ENCODE peak calls at places on chromosomes 12 and 14, in six cellular contexts. O, V, M, Y, D and B are unnamed samples.

GRCh38 chr12:69688496-69689427 is 10.3 kb downstream of the BEST3 start:
- DNase-seq in O (peak), V (no peak), M (no peak), Y (no peak), D (peak), B (no peak)

GRCh38 chr14:103140316-103141109 is 17.3 kb downstream of the TNFAIP2 start:
- DNase-seq in O (peak), V (no peak), M (no peak), Y (peak), D (no peak), B (peak)

GRCh38 chr12:57695770-57696432 is 2.0 kb downstream of the OS9 start:
- DNase-seq in O (no peak), V (no peak), M (no peak), Y (no peak), D (no peak), B (no peak)

GRCh38 chr12:6492838-6493579 is at the start of gene MRPL51:
- DNase-seq in O (peak), V (peak), M (peak), Y (peak), D (peak), B (peak)

GRCh38 chr14:37422748-37423147 is 172.3 kb downstream of the FOXA1 start:
- DNase-seq in O (no peak), V (no peak), M (no peak), Y (no peak), D (no peak), B (no peak)

GRCh38 chr14:84064296-84064695 is 1465.6 kb upstream of the FLRT2 start:
- DNase-seq in O (no peak), V (no peak), M (no peak), Y (no peak), D (no peak), B (no peak)

GRCh38 chr12:106133136-106134087 is 5.3 kb downstream of the NUAK1 start:
- DNase-seq in O (no peak), V (no peak), M (no peak), Y (no peak), D (peak), B (no peak)

GRCh38 chr14:100709252-100709955 is 17.3 kb upstream of the DLK1 start:
- DNase-seq in O (no peak), V (no peak), M (peak), Y (no peak), D (no peak), B (no peak)

GRCh38 chr14:33932526-33933292 is 18.2 kb downstream of the EGLN3 start:
- DNase-seq in O (no peak), V (no peak), M (no peak), Y (no peak), D (no peak), B (no peak)

GRCh38 chr12:113464852-113465719 is 6.6 kb downstream of the LHX5 start:
- DNase-seq in O (no peak), V (no peak), M (no peak), Y (no peak), D (no peak), B (no peak)

GRCh38 chr12:127810026-127810425 is 456.9 kb upstream of the TMEM132C start:
- DNase-seq in O (no peak), V (no peak), M (no peak), Y (no peak), D (peak), B (peak)

GRCh38 chr12:65670775-65671174 is 153.5 kb upstream of the HMGA2 start:
- DNase-seq in O (no peak), V (no peak), M (no peak), Y (no peak), D (peak), B (peak)

GRCh38 chr12:123490089-123490488 is 32.1 kb downstream of the SNRNP35 start:
- DNase-seq in O (no peak), V (no peak), M (no peak), Y (no peak), D (no peak), B (no peak)

GRCh38 chr12:93785262-93786010 is 108.3 kb downstream of the CRADD start:
- DNase-seq in O (no peak), V (peak), M (peak), Y (no peak), D (peak), B (no peak)

GRCh38 chr12:125684968-125685790 is 619.9 kb downstream of the AACS start:
- DNase-seq in O (no peak), V (no peak), M (no peak), Y (no peak), D (no peak), B (no peak)

GRCh38 chr12:72264548-72265175 is 7.5 kb upstream of the TRHDE start:
- DNase-seq in O (peak), V (no peak), M (no peak), Y (no peak), D (peak), B (peak)

GRCh38 chr14:104749111-104749649 is 3.8 kb upstream of the SIVA1 start:
- DNase-seq in O (no peak), V (no peak), M (no peak), Y (no peak), D (peak), B (no peak)

GRCh38 chr12:121796855-121797751 is 3.6 kb upstream of the RHOF start:
- DNase-seq in O (no peak), V (no peak), M (no peak), Y (peak), D (no peak), B (peak)

GRCh38 chr12:43277630-43278267 is 274.3 kb downstream of the ADAMTS20 start:
- DNase-seq in O (no peak), V (no peak), M (no peak), Y (no peak), D (peak), B (no peak)

GRCh38 chr12:96698521-96698920 is 208.5 kb upstream of the NEDD1 start:
- DNase-seq in O (peak), V (no peak), M (no peak), Y (no peak), D (no peak), B (no peak)

GRCh38 chr14:39441805-39442204 is 9.6 kb upstream of the FBXO33 start:
- DNase-seq in O (no peak), V (no peak), M (no peak), Y (no peak), D (no peak), B (no peak)

GRCh38 chr12:12461923-12462315 is 100.7 kb downstream of the DUSP16 start:
- DNase-seq in O (no peak), V (no peak), M (peak), Y (no peak), D (no peak), B (no peak)

GRCh38 chr12:81461163-81461562 is 298.0 kb downstream of the PPFIA2 start:
- DNase-seq in O (peak), V (no peak), M (no peak), Y (no peak), D (no peak), B (peak)

GRCh38 chr12:92619730-92620684 is 82.8 kb upstream of the PLEKHG7 start:
- DNase-seq in O (no peak), V (no peak), M (no peak), Y (no peak), D (peak), B (no peak)

GRCh38 chr14:104389326-104390220 is 190.0 kb upstream of the C14orf180 start:
- DNase-seq in O (peak), V (peak), M (peak), Y (no peak), D (no peak), B (no peak)

GRCh38 chr12:98870521-98870920 is 225.4 kb downstream of the APAF1 start:
- DNase-seq in O (no peak), V (no peak), M (no peak), Y (peak), D (no peak), B (no peak)

GRCh38 chr12:124415064-124415463 is 120.2 kb downstream of the RFLNA start:
- DNase-seq in O (no peak), V (no peak), M (no peak), Y (no peak), D (no peak), B (no peak)

GRCh38 chr14:105322791-105323556 is 8.4 kb downstream of the PACS2 start:
- DNase-seq in O (no peak), V (no peak), M (no peak), Y (no peak), D (no peak), B (no peak)

GRCh38 chr14:69043598-69044267 is 64.6 kb upstream of the ACTN1 start:
- DNase-seq in O (no peak), V (no peak), M (no peak), Y (no peak), D (peak), B (peak)

GRCh38 chr12:130398089-130398848 is 60.6 kb downstream of the PIWIL1 start:
- DNase-seq in O (no peak), V (no peak), M (no peak), Y (peak), D (no peak), B (no peak)

GRCh38 chr14:30521899-30522736 is 36.8 kb upstream of the G2E3 start:
- DNase-seq in O (peak), V (no peak), M (no peak), Y (no peak), D (peak), B (peak)

GRCh38 chr12:123058980-123059379 is 78.5 kb downstream of the ARL6IP4 start:
- DNase-seq in O (no peak), V (no peak), M (no peak), Y (peak), D (no peak), B (no peak)

GRCh38 chr12:131208425-131208824 is 254.7 kb downstream of the ADGRD1 start:
- DNase-seq in O (no peak), V (no peak), M (peak), Y (no peak), D (no peak), B (no peak)

GRCh38 chr12:70549340-70550179 is 87.7 kb downstream of the PTPRB start:
- DNase-seq in O (peak), V (no peak), M (no peak), Y (no peak), D (peak), B (no peak)

GRCh38 chr14:24080888-24081738 is 9.8 kb downstream of the CPNE6 start:
- DNase-seq in O (peak), V (peak), M (peak), Y (peak), D (peak), B (peak)